ENCODE peak calls at places on chromosome 19, in five cellular contexts. One of them, this sample, is unnamed.
A peak's percentile ranks its signal among the peaks of the same experiment; 100 is the strongest.

GRCh38 chr19:55447421-55448174 is 4.5 kb upstream of the SHISA7 start:
- DNase-seq in heart right ventricle: no peak
- DNase-seq in IMR-90: peak; percentile 15
- DNase-seq in breast epithelium: no peak
- DNase-seq in brain microvascular endothelial cell: no peak
- DNase-seq in this sample: no peak

GRCh38 chr19:49468746-49469447 is 5.1 kb upstream of the FLT3LG start:
- DNase-seq in heart right ventricle: peak; percentile 75
- DNase-seq in IMR-90: no peak
- DNase-seq in breast epithelium: peak; percentile 69
- DNase-seq in brain microvascular endothelial cell: no peak
- DNase-seq in this sample: no peak

GRCh38 chr19:35851213-35852028 is 883 bp downstream of the NPHS1 start:
- DNase-seq in heart right ventricle: no peak
- DNase-seq in IMR-90: no peak
- DNase-seq in breast epithelium: no peak
- DNase-seq in brain microvascular endothelial cell: no peak
- DNase-seq in this sample: no peak

GRCh38 chr19:3176715-3177501 is 1.7 kb upstream of the S1PR4 start:
- DNase-seq in heart right ventricle: no peak
- DNase-seq in IMR-90: peak; percentile 67
- DNase-seq in breast epithelium: no peak
- DNase-seq in brain microvascular endothelial cell: no peak
- DNase-seq in this sample: peak; percentile 53

GRCh38 chr19:17358395-17358794 is 18.7 kb downstream of the PLVAP start:
- DNase-seq in heart right ventricle: no peak
- DNase-seq in IMR-90: no peak
- DNase-seq in breast epithelium: no peak
- DNase-seq in brain microvascular endothelial cell: peak; percentile 66
- DNase-seq in this sample: no peak

GRCh38 chr19:32350492-32350891 is 5.1 kb downstream of the ZNF507 start:
- DNase-seq in heart right ventricle: no peak
- DNase-seq in IMR-90: no peak
- DNase-seq in breast epithelium: no peak
- DNase-seq in brain microvascular endothelial cell: no peak
- DNase-seq in this sample: no peak

GRCh38 chr19:49421039-49421877 is 2.0 kb downstream of the PTH2 start:
- DNase-seq in heart right ventricle: peak; percentile 67
- DNase-seq in IMR-90: peak; percentile 17
- DNase-seq in breast epithelium: peak; percentile 54
- DNase-seq in brain microvascular endothelial cell: peak; percentile 49
- DNase-seq in this sample: no peak

GRCh38 chr19:47284324-47284899 is 9.7 kb downstream of the INAFM1 start:
- DNase-seq in heart right ventricle: no peak
- DNase-seq in IMR-90: peak; percentile 68
- DNase-seq in breast epithelium: no peak
- DNase-seq in brain microvascular endothelial cell: peak; percentile 61
- DNase-seq in this sample: no peak

GRCh38 chr19:14434543-14435319 is 1.6 kb downstream of the PKN1 start:
- DNase-seq in heart right ventricle: peak; percentile 65
- DNase-seq in IMR-90: peak; percentile 72
- DNase-seq in breast epithelium: peak; percentile 39
- DNase-seq in brain microvascular endothelial cell: peak; percentile 79
- DNase-seq in this sample: peak; percentile 58

GRCh38 chr19:13037161-13037560 is 41.9 kb downstream of the NFIX start:
- DNase-seq in heart right ventricle: no peak
- DNase-seq in IMR-90: peak; percentile 85
- DNase-seq in breast epithelium: peak; percentile 68
- DNase-seq in brain microvascular endothelial cell: peak; percentile 74
- DNase-seq in this sample: no peak

GRCh38 chr19:48206402-48207093 is 36.1 kb downstream of the ZSWIM9 start:
- DNase-seq in heart right ventricle: no peak
- DNase-seq in IMR-90: no peak
- DNase-seq in breast epithelium: no peak
- DNase-seq in brain microvascular endothelial cell: no peak
- DNase-seq in this sample: no peak

GRCh38 chr19:29662604-29663404 is 2.5 kb upstream of the PLEKHF1 start:
- DNase-seq in heart right ventricle: peak; percentile 65
- DNase-seq in IMR-90: peak; percentile 94
- DNase-seq in breast epithelium: peak; percentile 68
- DNase-seq in brain microvascular endothelial cell: peak; percentile 86
- DNase-seq in this sample: peak; percentile 63

GRCh38 chr19:49887037-49887652 is 9.5 kb downstream of the IL4I1 start:
- DNase-seq in heart right ventricle: peak; percentile 20
- DNase-seq in IMR-90: no peak
- DNase-seq in breast epithelium: no peak
- DNase-seq in brain microvascular endothelial cell: no peak
- DNase-seq in this sample: no peak

GRCh38 chr19:42471554-42472249 is 29.0 kb upstream of the CXCL17 start:
- DNase-seq in heart right ventricle: no peak
- DNase-seq in IMR-90: peak; percentile 5
- DNase-seq in breast epithelium: peak; percentile 68
- DNase-seq in brain microvascular endothelial cell: peak; percentile 9
- DNase-seq in this sample: no peak

GRCh38 chr19:2428027-2428690 is 773 bp upstream of the TIMM13 start:
- DNase-seq in heart right ventricle: no peak
- DNase-seq in IMR-90: peak; percentile 8
- DNase-seq in breast epithelium: peak; percentile 30
- DNase-seq in brain microvascular endothelial cell: peak; percentile 2
- DNase-seq in this sample: no peak

GRCh38 chr19:10450853-10451609 is 30.7 kb downstream of the PDE4A start:
- DNase-seq in heart right ventricle: no peak
- DNase-seq in IMR-90: no peak
- DNase-seq in breast epithelium: no peak
- DNase-seq in brain microvascular endothelial cell: no peak
- DNase-seq in this sample: no peak

GRCh38 chr19:1451916-1452801 is 2.2 kb downstream of the APC2 start:
- DNase-seq in heart right ventricle: no peak
- DNase-seq in IMR-90: no peak
- DNase-seq in breast epithelium: no peak
- DNase-seq in brain microvascular endothelial cell: no peak
- DNase-seq in this sample: no peak

GRCh38 chr19:2290441-2291184 is 8.6 kb upstream of the PEAK3 start:
- DNase-seq in heart right ventricle: no peak
- DNase-seq in IMR-90: no peak
- DNase-seq in breast epithelium: no peak
- DNase-seq in brain microvascular endothelial cell: no peak
- DNase-seq in this sample: no peak

GRCh38 chr19:18484992-18485391 is 36.9 kb downstream of the ELL start:
- DNase-seq in heart right ventricle: no peak
- DNase-seq in IMR-90: no peak
- DNase-seq in breast epithelium: no peak
- DNase-seq in brain microvascular endothelial cell: no peak
- DNase-seq in this sample: no peak

GRCh38 chr19:35797663-35798062 is 15.0 kb downstream of the PRODH2 start:
- DNase-seq in heart right ventricle: no peak
- DNase-seq in IMR-90: no peak
- DNase-seq in breast epithelium: no peak
- DNase-seq in brain microvascular endothelial cell: no peak
- DNase-seq in this sample: no peak

GRCh38 chr19:6241680-6242079 is 38.1 kb downstream of the MLLT1 start:
- DNase-seq in heart right ventricle: peak; percentile 55
- DNase-seq in IMR-90: no peak
- DNase-seq in breast epithelium: peak; percentile 65
- DNase-seq in brain microvascular endothelial cell: no peak
- DNase-seq in this sample: no peak

GRCh38 chr19:42242071-42242511 is 311 bp downstream of the GSK3A start:
- DNase-seq in heart right ventricle: no peak
- DNase-seq in IMR-90: no peak
- DNase-seq in breast epithelium: no peak
- DNase-seq in brain microvascular endothelial cell: no peak
- DNase-seq in this sample: no peak

GRCh38 chr19:35090795-35091214 is 24.8 kb upstream of the FXYD3 start:
- DNase-seq in heart right ventricle: no peak
- DNase-seq in IMR-90: no peak
- DNase-seq in breast epithelium: no peak
- DNase-seq in brain microvascular endothelial cell: no peak
- DNase-seq in this sample: no peak

GRCh38 chr19:7497292-7497691 is 8.5 kb upstream of the PEX11G start:
- DNase-seq in heart right ventricle: no peak
- DNase-seq in IMR-90: no peak
- DNase-seq in breast epithelium: no peak
- DNase-seq in brain microvascular endothelial cell: no peak
- DNase-seq in this sample: no peak

GRCh38 chr19:7489609-7490044 is 792 bp upstream of the PEX11G start:
- DNase-seq in heart right ventricle: no peak
- DNase-seq in IMR-90: no peak
- DNase-seq in breast epithelium: no peak
- DNase-seq in brain microvascular endothelial cell: no peak
- DNase-seq in this sample: no peak

GRCh38 chr19:7492142-7493055 is 3.6 kb upstream of the PEX11G start:
- DNase-seq in heart right ventricle: no peak
- DNase-seq in IMR-90: no peak
- DNase-seq in breast epithelium: no peak
- DNase-seq in brain microvascular endothelial cell: no peak
- DNase-seq in this sample: no peak

GRCh38 chr19:7488736-7489353 is at the start of gene PEX11G:
- DNase-seq in heart right ventricle: peak; percentile 96
- DNase-seq in IMR-90: peak; percentile 81
- DNase-seq in breast epithelium: peak; percentile 82
- DNase-seq in brain microvascular endothelial cell: peak; percentile 74
- DNase-seq in this sample: peak; percentile 29

DNA sequence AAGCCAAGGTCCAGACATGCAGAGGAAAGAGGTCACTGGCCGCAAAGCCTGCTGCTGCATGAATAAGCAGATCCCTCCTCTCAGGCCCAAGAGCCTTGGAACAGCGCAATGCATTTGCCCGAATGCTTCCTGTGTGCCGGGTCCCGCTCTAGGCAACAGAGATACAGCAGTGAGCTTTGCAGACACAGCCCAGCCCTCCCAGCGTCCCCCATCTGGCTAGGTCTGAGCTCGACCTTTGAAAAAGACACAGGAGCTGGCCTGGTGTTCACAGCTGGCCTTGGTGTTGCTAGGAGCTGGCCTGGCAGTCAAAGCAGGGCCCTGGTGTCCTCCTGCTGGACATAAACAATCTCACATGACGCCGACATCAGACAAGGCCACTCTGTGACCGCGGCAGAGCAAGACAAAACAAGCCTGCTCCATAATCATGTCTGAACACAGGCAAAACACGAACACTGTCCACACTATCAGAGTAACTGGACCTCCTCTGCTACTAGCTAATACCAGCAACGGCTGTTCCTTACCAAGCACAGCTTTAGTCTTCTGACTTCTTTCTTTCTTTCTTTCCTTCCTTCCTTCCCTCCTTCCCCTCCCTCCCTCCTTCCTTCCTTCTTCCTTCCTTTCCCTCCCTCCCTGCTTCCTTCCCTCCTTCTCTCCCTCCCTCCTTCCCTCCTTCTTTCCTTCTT is 5.7 kb upstream of the PEX11G start:
- DNase-seq in heart right ventricle: peak; percentile 58
- DNase-seq in IMR-90: no peak
- DNase-seq in breast epithelium: peak; percentile 40
- DNase-seq in brain microvascular endothelial cell: peak; percentile 43
- DNase-seq in this sample: no peak
- TF ChIP-seq CTCF in heart right ventricle: peak; percentile 7
- TF ChIP-seq CTCF in IMR-90: no peak
- TF ChIP-seq CTCF in breast epithelium: no peak
- TF ChIP-seq CTCF in brain microvascular endothelial cell: peak; percentile 41
- TF ChIP-seq CTCF in this sample: no peak

GRCh38 chr19:58033741-58034475 is at the start of gene ZSCAN1:
- DNase-seq in heart right ventricle: peak; percentile 95
- DNase-seq in IMR-90: peak; percentile 41
- DNase-seq in breast epithelium: peak; percentile 93
- DNase-seq in brain microvascular endothelial cell: peak; percentile 84
- DNase-seq in this sample: peak; percentile 5

GRCh38 chr19:58035863-58036262 is 2.0 kb downstream of the ZSCAN1 start:
- DNase-seq in heart right ventricle: no peak
- DNase-seq in IMR-90: no peak
- DNase-seq in breast epithelium: no peak
- DNase-seq in brain microvascular endothelial cell: no peak
- DNase-seq in this sample: no peak

GRCh38 chr19:58038688-58039204 is 4.9 kb downstream of the ZSCAN1 start:
- DNase-seq in heart right ventricle: no peak
- DNase-seq in IMR-90: no peak
- DNase-seq in breast epithelium: no peak
- DNase-seq in brain microvascular endothelial cell: no peak
- DNase-seq in this sample: no peak

GRCh38 chr19:58037927-58038687 is 4.3 kb downstream of the ZSCAN1 start:
- DNase-seq in heart right ventricle: peak; percentile 42
- DNase-seq in IMR-90: no peak
- DNase-seq in breast epithelium: no peak
- DNase-seq in brain microvascular endothelial cell: no peak
- DNase-seq in this sample: no peak

DNA sequence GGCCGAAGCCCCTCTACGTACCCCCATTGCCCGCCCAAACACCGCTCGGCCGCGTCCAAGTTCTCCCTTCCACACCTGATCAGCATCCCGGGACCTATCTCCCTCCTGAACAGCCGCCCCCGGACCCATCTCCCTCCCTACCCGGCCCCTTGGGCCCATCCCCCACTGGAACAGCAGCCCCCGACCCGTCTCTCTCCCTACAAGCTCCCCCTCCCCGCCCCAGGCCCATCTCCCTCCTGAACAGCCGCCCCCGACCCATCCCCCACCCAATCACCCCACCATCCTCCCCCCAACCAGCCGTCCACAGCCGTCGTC is 608 bp downstream of the ZSCAN1 start:
- DNase-seq in heart right ventricle: no peak
- DNase-seq in IMR-90: no peak
- DNase-seq in breast epithelium: peak; percentile 25
- DNase-seq in brain microvascular endothelial cell: no peak
- DNase-seq in this sample: no peak
- H3K4me3 ChIP-seq in heart right ventricle: peak overlapping the region; percentile 53
- H3K4me3 ChIP-seq in IMR-90: no peak overlapping the region
- H3K4me3 ChIP-seq in breast epithelium: peak overlapping the region; percentile 66
- H3K4me3 ChIP-seq in brain microvascular endothelial cell: peak overlapping the region; percentile 29
- H3K4me3 ChIP-seq in this sample: peak overlapping the region; percentile 20

GRCh38 chr19:4587527-4587926 is 28.0 kb upstream of the SEMA6B start:
- DNase-seq in heart right ventricle: no peak
- DNase-seq in IMR-90: no peak
- DNase-seq in breast epithelium: no peak
- DNase-seq in brain microvascular endothelial cell: no peak
- DNase-seq in this sample: no peak
- H3K27me3 ChIP-seq in heart right ventricle: peaks cover 31% of the 10 kb centered on the region
- H3K27me3 ChIP-seq in IMR-90: peaks cover 47% of the 10 kb centered on the region
- H3K27me3 ChIP-seq in breast epithelium: peaks cover 37% of the 10 kb centered on the region
- H3K27me3 ChIP-seq in brain microvascular endothelial cell: peaks cover 16% of the 10 kb centered on the region
- H3K27me3 ChIP-seq in this sample: peaks cover 30% of the 10 kb centered on the region

DNA sequence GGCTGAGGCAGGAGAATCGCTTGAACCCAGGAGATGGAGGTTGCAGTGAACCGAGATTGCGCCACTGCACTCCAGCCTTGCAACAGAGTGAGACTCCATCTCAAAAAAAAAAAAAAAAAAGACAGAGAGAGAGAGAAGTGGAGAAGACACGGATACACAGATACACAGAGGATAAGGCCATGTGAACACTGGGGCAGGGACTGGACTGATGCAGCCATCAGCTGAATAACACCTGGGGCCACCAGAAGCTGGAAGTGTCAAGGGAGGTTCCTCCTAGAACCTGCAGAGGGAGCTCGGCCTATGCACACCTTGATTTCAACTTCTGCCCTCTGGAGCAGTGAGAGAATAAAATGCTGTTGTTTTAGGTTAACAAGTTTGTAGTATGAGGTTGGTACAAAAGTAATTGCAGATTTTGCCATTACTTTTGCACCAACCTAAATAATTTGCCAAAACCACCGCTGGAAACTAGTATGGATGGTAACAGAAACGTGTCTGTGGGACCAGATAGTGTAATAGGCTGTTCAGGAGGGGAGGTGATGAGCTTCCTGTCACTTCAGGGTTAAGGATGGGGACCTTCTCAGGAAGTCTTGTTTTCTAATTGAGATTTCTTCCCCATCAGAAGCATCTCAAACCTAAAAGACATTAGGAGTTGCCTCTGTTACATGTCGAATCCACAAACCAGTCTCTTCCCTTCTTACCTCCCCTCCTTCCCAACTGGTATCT is 36.4 kb upstream of the IGSF23 start:
- DNase-seq in heart right ventricle: no peak
- DNase-seq in IMR-90: peak; percentile 20
- DNase-seq in breast epithelium: no peak
- DNase-seq in brain microvascular endothelial cell: peak; percentile 14
- DNase-seq in this sample: no peak
- TF ChIP-seq CTCF in heart right ventricle: peak; percentile 57
- TF ChIP-seq CTCF in IMR-90: peak; percentile 43
- TF ChIP-seq CTCF in breast epithelium: no peak
- TF ChIP-seq CTCF in brain microvascular endothelial cell: peak; percentile 86
- TF ChIP-seq CTCF in this sample: peak; percentile 79